ENCODE peak calls at places on chromosomes 4 and X, in four cellular contexts. D, T, P and G are unnamed samples.

GRCh38 chr4:10016169-10016568 is 5.1 kb downstream of the SLC2A9 start:
- DNase-seq in D (no peak), T (no peak), P (no peak), G (no peak)

GRCh38 chr4:148782284-148782683 is 340.1 kb upstream of the NR3C2 start:
- DNase-seq in D (no peak), T (no peak), P (no peak), G (no peak)

GRCh38 chr4:77834403-77834802 is 15.2 kb upstream of the CNOT6L start:
- DNase-seq in D (no peak), T (no peak), P (no peak), G (no peak)

GRCh38 chr4:182925298-182925738 is 8.1 kb upstream of the DCTD start:
- DNase-seq in D (peak), T (peak), P (peak), G (no peak)

GRCh38 chrX:97405031-97405685 is 521.5 kb downstream of the RPA4 start:
- DNase-seq in D (no peak), T (no peak), P (no peak), G (no peak)

GRCh38 chrX:74492720-74493201 is 71.5 kb downstream of the SLC16A2 start:
- DNase-seq in D (no peak), T (no peak), P (no peak), G (no peak)

GRCh38 chr4:87032884-87033533 is 98.2 kb downstream of the AFF1 start:
- DNase-seq in D (no peak), T (peak), P (no peak), G (no peak)

GRCh38 chr4:173522160-173522873 is 7.7 kb downstream of the HAND2 start:
- DNase-seq in D (peak), T (peak), P (peak), G (no peak)

GRCh38 chr4:86892639-86892965 is 380 bp upstream of the C4orf36 start:
- DNase-seq in D (no peak), T (peak), P (no peak), G (no peak)

GRCh38 chr4:173415092-173415491 is 16.2 kb upstream of the SCRG1 start:
- DNase-seq in D (no peak), T (no peak), P (no peak), G (no peak)

GRCh38 chr4:143531368-143531767 is 17.9 kb downstream of the SMARCA5 start:
- DNase-seq in D (no peak), T (peak), P (no peak), G (no peak)

GRCh38 chr4:83128235-83128929 is 13.9 kb upstream of the PLAC8 start:
- DNase-seq in D (no peak), T (peak), P (no peak), G (no peak)

GRCh38 chr4:8912506-8912905 is 40.9 kb upstream of the HMX1 start:
- DNase-seq in D (peak), T (no peak), P (no peak), G (no peak)

GRCh38 chr4:38856046-38856445 is 571 bp downstream of the TLR6 start:
- DNase-seq in D (no peak), T (no peak), P (no peak), G (no peak)

GRCh38 chrX:22800360-22800759 is 199.4 kb upstream of the DDX53 start:
- DNase-seq in D (peak), T (peak), P (peak), G (peak)

GRCh38 chr4:53696956-53697685 is 105.8 kb upstream of the LNX1 start:
- DNase-seq in D (no peak), T (no peak), P (no peak), G (no peak)

GRCh38 chrX:48083706-48084105 is 12.3 kb upstream of the ZNF630 start:
- DNase-seq in D (no peak), T (no peak), P (no peak), G (no peak)

GRCh38 chrX:17655232-17656034 is 81.9 kb upstream of the SCML1 start:
- DNase-seq in D (no peak), T (peak), P (no peak), G (no peak)

GRCh38 chr4:67035501-67035900 is 509.8 kb downstream of the CENPC start:
- DNase-seq in D (no peak), T (no peak), P (no peak), G (no peak)

GRCh38 chr4:19983072-19983471 is 268.6 kb upstream of the SLIT2 start:
- DNase-seq in D (no peak), T (peak), P (no peak), G (no peak)

GRCh38 chr4:145734576-145735329 is 54.8 kb downstream of the C4orf51 start:
- DNase-seq in D (peak), T (peak), P (no peak), G (peak)

GRCh38 chr4:128277856-128278255 is 9.8 kb downstream of the PGRMC2 start:
- DNase-seq in D (no peak), T (no peak), P (no peak), G (no peak)

GRCh38 chrX:106726485-106727437 is at the start of gene RNF128:
- DNase-seq in D (peak), T (peak), P (no peak), G (no peak)

GRCh38 chr4:186132577-186133277 is 28.2 kb downstream of the FAM149A start:
- DNase-seq in D (no peak), T (peak), P (no peak), G (no peak)

GRCh38 chr4:127632420-127633403 is at the start of gene INTU:
- DNase-seq in D (peak), T (peak), P (peak), G (peak)

GRCh38 chrX:40374486-40374885 is 206.3 kb upstream of the ATP6AP2 start:
- DNase-seq in D (no peak), T (no peak), P (no peak), G (no peak)

GRCh38 chr4:159052315-159052714 is 50.6 kb upstream of the RAPGEF2 start:
- DNase-seq in D (no peak), T (no peak), P (no peak), G (no peak)

GRCh38 chrX:20740443-20740842 is 473.7 kb upstream of the RPS6KA3 start:
- DNase-seq in D (no peak), T (no peak), P (no peak), G (no peak)

GRCh38 chr4:111263836-111264235 is 641.0 kb upstream of the PITX2 start:
- DNase-seq in D (no peak), T (no peak), P (no peak), G (no peak)

GRCh38 chrX:39922926-39923325 is 174.8 kb downstream of the BCOR start:
- DNase-seq in D (no peak), T (no peak), P (no peak), G (no peak)

GRCh38 chr4:80500593-80500992 is 165.1 kb downstream of the CFAP299 start:
- DNase-seq in D (no peak), T (peak), P (no peak), G (no peak)

GRCh38 chr4:81465668-81466357 is 5.9 kb downstream of the RASGEF1B start:
- DNase-seq in D (no peak), T (no peak), P (no peak), G (no peak)

GRCh38 chrX:103175944-103176753 is 38.8 kb upstream of the BEX4 start:
- DNase-seq in D (peak), T (peak), P (peak), G (peak)

GRCh38 chrX:43861750-43862149 is 20.5 kb downstream of the MAOB start:
- DNase-seq in D (no peak), T (no peak), P (no peak), G (no peak)

GRCh38 chr4:128601992-128602695 is 207.4 kb upstream of the JADE1 start:
- DNase-seq in D (no peak), T (peak), P (peak), G (no peak)

GRCh38 chr4:148152868-148153630 is 289.2 kb downstream of the NR3C2 start:
- DNase-seq in D (no peak), T (no peak), P (no peak), G (no peak)

GRCh38 chr4:18366762-18367358 is 345.3 kb upstream of the LCORL start:
- DNase-seq in D (no peak), T (peak), P (no peak), G (no peak)

GRCh38 chrX:68500105-68500504 is 1.3 kb downstream of the YIPF6 start:
- DNase-seq in D (no peak), T (no peak), P (no peak), G (no peak)
- H3K4me3 ChIP-seq in D (peak), T (peak), P (peak), G (peak)

GRCh38 chrX:18984381-18985185 is 669 bp upstream of the PHKA2 start:
- DNase-seq in D (peak), T (peak), P (peak), G (peak)

GRCh38 chrX:18983711-18984380 is at the start of gene PHKA2:
- DNase-seq in D (peak), T (peak), P (peak), G (peak)

GRCh38 chrX:18985186-18985435 is 1.2 kb upstream of the PHKA2 start:
- DNase-seq in D (no peak), T (no peak), P (no peak), G (no peak)

GRCh38 chrX:18981124-18981807 is 2.6 kb downstream of the PHKA2 start:
- DNase-seq in D (no peak), T (no peak), P (no peak), G (no peak)
- H3K27ac ChIP-seq in D (no peak), T (no peak), P (peak), G (no peak)

DNA sequence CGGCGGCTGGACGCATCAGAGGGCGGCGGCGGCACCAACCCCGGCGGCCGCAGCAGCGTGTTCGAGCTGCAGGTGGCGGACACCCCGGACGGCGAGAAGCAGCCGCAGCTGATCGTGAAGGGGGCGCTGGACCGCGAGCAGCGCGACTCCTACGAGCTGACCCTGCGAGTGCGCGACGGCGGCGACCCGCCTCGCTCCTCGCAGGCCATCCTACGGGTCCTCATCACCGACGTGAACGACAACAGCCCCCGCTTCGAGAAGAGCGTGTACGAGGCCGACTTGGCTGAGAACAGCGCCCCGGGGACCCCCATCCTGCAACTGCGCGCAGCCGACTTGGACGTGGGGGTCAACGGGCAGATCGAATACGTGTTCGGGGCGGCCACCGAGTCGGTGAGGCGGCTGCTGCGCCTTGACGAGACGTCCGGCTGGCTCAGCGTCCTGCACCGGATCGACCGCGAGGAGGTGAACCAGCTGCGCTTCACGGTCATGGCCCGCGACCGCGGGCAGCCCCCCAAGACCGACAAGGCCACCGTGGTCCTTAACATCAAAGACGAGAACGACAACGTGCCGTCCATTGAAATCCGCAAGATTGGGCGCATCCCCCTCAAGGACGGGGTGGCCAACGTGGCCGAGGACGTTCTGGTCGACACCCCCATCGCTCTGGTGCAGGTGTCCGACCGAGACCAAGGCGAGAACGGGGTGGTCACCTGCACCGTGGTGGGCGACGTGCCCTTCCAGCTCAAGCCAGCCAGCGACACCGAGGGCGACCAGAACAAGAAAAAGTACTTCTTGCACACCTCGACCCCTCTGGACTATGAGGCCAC is 2.1 kb downstream of the PCDH7 start:
- DNase-seq in D (peak), T (peak), P (peak), G (no peak)
- H3K4me3 ChIP-seq in D (peak), T (peak), P (peak), G (peak)

GRCh38 chr4:121189351-121189750 is 25.2 kb upstream of the TNIP3 start:
- DNase-seq in D (no peak), T (no peak), P (no peak), G (no peak)
- H3K27ac ChIP-seq in D (no peak), T (no peak), P (no peak), G (no peak)

GRCh38 chr4:167308876-167309275 is 74.6 kb upstream of the SPOCK3 start:
- DNase-seq in D (no peak), T (no peak), P (no peak), G (no peak)
- H3K4me3 ChIP-seq in D (no peak), T (no peak), P (no peak), G (no peak)

DNA sequence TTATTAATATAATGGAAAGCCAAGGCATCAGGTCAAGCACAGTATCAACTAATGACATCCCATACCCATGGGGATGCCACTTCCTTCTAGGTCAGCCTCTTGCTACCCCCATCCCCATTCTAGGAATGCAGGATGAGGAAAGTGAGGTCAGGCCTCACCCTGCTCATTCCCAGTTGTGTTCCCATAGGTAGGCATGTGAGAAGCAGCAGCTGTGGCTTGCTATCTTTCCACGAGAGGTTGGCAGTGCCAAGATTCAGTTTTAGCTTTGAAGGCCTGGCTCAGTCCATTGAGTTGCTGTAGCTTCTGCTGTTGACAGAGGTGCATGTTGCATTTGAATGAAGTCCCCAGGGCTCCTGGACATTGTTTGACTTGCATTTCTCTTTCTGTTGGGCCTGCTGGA is 15.5 kb downstream of the LONRF3 start:
- DNase-seq in D (no peak), T (no peak), P (no peak), G (no peak)
- H3K27ac ChIP-seq in D (no peak), T (no peak), P (no peak), G (no peak)

GRCh38 chrX:25005034-25005381 is 10.8 kb downstream of the ARX start:
- DNase-seq in D (no peak), T (no peak), P (no peak), G (no peak)
- H3K4me3 ChIP-seq in D (peak), T (peak), P (peak), G (peak)

DNA sequence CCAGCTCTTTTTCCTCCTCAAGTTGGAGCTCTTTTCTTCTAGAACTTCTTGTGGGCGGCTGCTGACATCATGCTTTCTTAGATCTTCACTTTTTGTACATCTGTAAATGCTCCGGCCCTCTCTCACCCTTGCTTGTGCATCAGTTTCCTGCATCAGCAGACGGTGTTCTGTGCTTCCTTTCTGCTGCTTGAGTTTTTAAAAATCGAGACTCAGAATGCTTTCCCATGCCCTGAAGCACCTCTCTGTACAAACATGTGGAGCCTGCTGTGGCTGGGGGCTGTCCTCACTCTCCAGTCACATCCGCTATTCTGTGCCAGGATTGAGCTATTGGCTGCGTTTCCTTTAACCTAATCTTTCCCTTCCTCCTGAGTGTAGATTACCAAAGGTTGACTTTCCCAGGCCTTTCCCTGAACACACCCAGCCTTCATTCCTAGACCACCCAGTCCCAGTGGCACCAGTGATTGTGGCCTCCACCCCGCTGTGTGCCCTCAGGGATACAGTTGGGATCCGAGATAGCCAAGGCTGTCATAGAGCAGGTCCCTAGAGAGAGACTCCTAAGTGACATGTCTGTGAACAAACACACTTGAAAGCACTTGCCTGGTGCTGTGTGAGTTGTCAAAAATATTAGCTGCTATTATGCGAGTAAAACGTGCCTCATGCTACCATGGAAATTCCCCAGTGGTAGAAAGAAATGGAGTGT is 41.9 kb downstream of the TNIP2 start:
- DNase-seq in D (peak), T (peak), P (peak), G (no peak)
- H3K27ac ChIP-seq in D (peak), T (peak), P (peak), G (peak)

GRCh38 chrX:11663875-11664210 is 1.9 kb downstream of the ARHGAP6 start:
- DNase-seq in D (no peak), T (peak), P (no peak), G (no peak)
- H3K4me3 ChIP-seq in D (peak), T (peak), P (peak), G (peak)